ENCODE peak calls at places on chromosome 1, in eight cellular contexts. O is fibroblast of lung; Z is breast epithelium; F is astrocyte of the spinal cord; C is stomach; Y is heart right ventricle; T is activated CD8-positive, alpha-beta T cell treated with anti-CD3 and anti-CD28 coated beads for 36 hours; W is HL-60. V is an unnamed sample.

GRCh38 chr1:147771216-147772125 is 11.1 kb upstream of the GJA5 start:
- DNase-seq in O (no peak), Z (no peak), F (no peak), C (no peak), Y (peak; percentile 77), T (no peak), W (no peak), V (no peak)

GRCh38 chr1:20528221-20528620 is 20.3 kb upstream of the MUL1 start:
- DNase-seq in O (no peak), Z (no peak), F (no peak), C (no peak), Y (no peak), T (no peak), W (no peak), V (no peak)

GRCh38 chr1:241637046-241637590 is 3.1 kb downstream of the CHML start:
- DNase-seq in O (peak; percentile 60), Z (no peak), F (no peak), C (no peak), Y (no peak), T (no peak), W (no peak), V (no peak)

GRCh38 chr1:239778221-239778813 is 313.4 kb upstream of the FMN2 start:
- DNase-seq in O (no peak), Z (no peak), F (no peak), C (no peak), Y (no peak), T (no peak), W (no peak), V (no peak)

GRCh38 chr1:205449750-205450443 is 5.9 kb downstream of the BLACAT1 start:
- DNase-seq in O (peak; percentile 74), Z (peak; percentile 87), F (peak; percentile 28), C (peak; percentile 48), Y (no peak), T (peak; percentile 62), W (no peak), V (no peak)

GRCh38 chr1:91651671-91652071 is 151.0 kb downstream of the CDC7 start:
- DNase-seq in O (peak; percentile 52), Z (no peak), F (peak; percentile 45), C (no peak), Y (peak; percentile 46), T (no peak), W (no peak), V (no peak)

GRCh38 chr1:29519733-29520132 is 283.4 kb downstream of the PTPRU start:
- DNase-seq in O (peak; percentile 14), Z (no peak), F (peak; percentile 16), C (peak; percentile 13), Y (no peak), T (no peak), W (no peak), V (no peak)

GRCh38 chr1:22447581-22448215 is 4.0 kb upstream of the ZBTB40 start:
- DNase-seq in O (peak; percentile 84), Z (no peak), F (peak; percentile 56), C (no peak), Y (no peak), T (no peak), W (no peak), V (no peak)

GRCh38 chr1:119784127-119784781 is 15.5 kb upstream of the HMGCS2 start:
- DNase-seq in O (peak; percentile 20), Z (no peak), F (no peak), C (peak; percentile 69), Y (peak; percentile 59), T (no peak), W (peak; percentile 74), V (no peak)

GRCh38 chr1:115317101-115318012 is 20.7 kb downstream of the NGF start:
- DNase-seq in O (peak; percentile 39), Z (no peak), F (no peak), C (peak; percentile 74), Y (no peak), T (no peak), W (no peak), V (no peak)

GRCh38 chr1:2073382-2074230 is 23.4 kb downstream of the PRKCZ start:
- DNase-seq in O (peak; percentile 78), Z (no peak), F (peak; percentile 51), C (no peak), Y (peak; percentile 7), T (no peak), W (no peak), V (no peak)

GRCh38 chr1:233217832-233218231 is 77.7 kb downstream of the PCNX2 start:
- DNase-seq in O (no peak), Z (no peak), F (no peak), C (no peak), Y (no peak), T (no peak), W (no peak), V (no peak)

GRCh38 chr1:17586172-17586963 is 46.9 kb downstream of the ARHGEF10L start:
- DNase-seq in O (peak; percentile 85), Z (no peak), F (peak; percentile 74), C (no peak), Y (no peak), T (no peak), W (peak; percentile 58), V (no peak)

DNA sequence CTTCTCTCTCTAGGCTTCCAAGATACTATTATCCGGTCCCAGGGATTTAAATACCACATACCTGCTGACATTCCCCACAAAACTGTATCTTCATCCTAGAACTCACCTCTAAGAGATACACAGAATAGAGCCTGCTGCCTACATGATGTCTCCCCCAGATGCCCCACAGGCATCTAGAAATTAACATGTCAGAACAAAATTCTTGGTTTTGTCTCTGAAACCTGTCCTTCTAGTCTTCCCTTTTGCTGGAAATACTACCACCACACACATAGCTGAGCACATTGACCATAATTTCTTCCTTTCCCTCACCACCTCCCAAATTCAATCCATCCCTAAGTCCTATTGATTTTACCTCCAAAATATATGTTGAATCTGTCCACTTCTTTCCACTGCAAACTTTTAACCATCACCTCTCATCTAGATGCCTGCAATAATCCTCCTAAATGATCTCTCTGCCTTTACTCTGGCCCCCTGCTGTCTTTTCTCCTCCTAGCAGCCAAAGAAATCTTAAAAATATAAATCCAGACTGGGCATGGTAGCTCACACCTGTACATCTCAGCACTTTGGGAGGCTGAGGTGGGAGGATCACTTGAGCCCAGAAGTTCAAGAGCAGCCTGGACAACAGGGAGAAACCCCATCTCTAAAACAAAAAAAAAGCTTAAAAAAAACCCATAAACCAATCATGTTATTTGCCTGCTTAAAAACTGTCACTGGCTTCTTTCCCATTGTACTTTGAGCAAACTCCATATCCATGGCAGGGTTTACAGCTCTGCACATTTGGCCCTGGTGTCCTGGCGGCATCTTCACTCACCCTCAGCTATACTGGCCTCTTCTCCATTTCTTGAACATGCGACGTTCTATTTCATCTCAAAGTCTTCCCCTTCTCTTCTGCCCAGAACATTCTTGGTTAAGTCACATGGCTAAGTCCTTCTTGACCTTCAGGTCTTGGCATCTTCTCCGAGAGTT is 6.2 kb upstream of the FAM76A start:
- DNase-seq in O (no peak), Z (no peak), F (peak; percentile 2), C (no peak), Y (no peak), T (no peak), W (no peak), V (no peak)
- TF ChIP-seq CTCF in O (peak; percentile 53), Z (no peak), F (peak; percentile 30), C (no peak), Y (no peak), T (no peak), W (no peak), V (peak; percentile 36)

DNA sequence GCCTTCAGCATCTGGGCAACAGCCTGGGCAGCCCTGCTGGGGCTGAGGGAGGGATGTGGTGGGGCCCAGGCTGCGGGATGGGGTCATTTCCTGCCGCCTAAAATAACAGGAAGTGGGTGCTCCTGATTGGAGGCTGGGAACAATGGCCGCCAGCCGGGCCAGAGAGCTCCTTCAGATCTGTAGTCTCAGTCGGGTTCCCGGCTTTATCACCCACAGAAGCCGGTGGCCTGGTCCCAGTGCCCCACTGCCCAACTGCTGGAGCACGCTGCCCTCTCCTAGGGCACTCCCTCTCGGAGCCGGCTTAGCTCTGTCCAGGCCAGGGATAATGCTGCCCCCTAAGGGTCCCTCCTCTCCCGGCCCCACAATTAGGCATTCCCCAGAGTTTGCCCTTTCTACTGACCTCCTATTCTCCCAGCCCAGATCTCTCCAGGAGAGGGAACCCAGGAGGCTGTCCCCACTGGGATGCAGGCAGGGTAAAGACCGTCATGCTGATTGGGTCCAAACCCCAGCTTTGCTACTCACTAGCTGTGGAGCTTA is 5.1 kb downstream of the MAP7D1 start:
- DNase-seq in O (peak; percentile 72), Z (peak; percentile 57), F (peak; percentile 68), C (peak; percentile 60), Y (peak; percentile 72), T (peak; percentile 88), W (no peak), V (peak; percentile 68)
- TF ChIP-seq CTCF in O (peak; percentile 41), Z (no peak), F (peak; percentile 55), C (no peak), Y (peak; percentile 52), T (no peak), W (peak; percentile 8), V (peak; percentile 44)

GRCh38 chr1:27971674-27972073 is 11.9 kb downstream of the XKR8 start:
- DNase-seq in O (peak; percentile 19), Z (no peak), F (no peak), C (no peak), Y (no peak), T (no peak), W (no peak), V (no peak)
- TF ChIP-seq CTCF in O (no peak), Z (no peak), F (no peak), C (no peak), Y (no peak), T (no peak), W (no peak), V (no peak)

DNA sequence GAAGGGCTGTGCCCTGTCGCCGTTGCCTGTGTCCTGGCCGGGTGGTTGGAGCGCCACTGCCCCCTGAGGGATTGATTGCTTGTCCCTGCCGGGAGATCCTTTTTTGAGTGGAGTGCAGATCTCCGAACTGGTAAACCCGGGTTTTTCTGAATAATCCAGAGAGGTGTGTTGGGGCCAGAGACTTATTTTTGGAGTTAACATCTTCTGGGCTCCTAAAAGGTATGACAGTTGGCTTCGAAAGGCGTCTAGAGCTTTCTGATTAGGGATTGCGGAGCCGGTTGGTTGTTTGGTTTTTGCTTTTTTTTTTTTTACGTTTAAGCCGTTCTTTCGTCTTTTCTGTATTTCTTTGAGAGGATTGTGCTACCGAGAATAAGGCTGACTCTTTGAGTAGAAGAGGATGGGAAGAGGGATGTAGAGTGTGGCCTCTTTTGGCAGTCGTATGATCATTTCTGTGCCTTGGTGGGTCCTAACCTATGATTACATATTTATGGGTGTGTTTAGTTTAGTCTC is 756 bp downstream of the RLF start:
- DNase-seq in O (no peak), Z (no peak), F (no peak), C (no peak), Y (no peak), T (no peak), W (no peak), V (peak; percentile 27)
- TF ChIP-seq CTCF in O (no peak), Z (no peak), F (no peak), C (no peak), Y (no peak), T (no peak), W (no peak), V (no peak)

GRCh38 chr1:43779266-43779665 is 71.9 kb downstream of the ST3GAL3 start:
- DNase-seq in O (no peak), Z (no peak), F (no peak), C (no peak), Y (no peak), T (no peak), W (peak; percentile 30), V (no peak)
- TF ChIP-seq CTCF in O (no peak), Z (no peak), F (no peak), C (no peak), Y (no peak), T (no peak), W (peak; percentile 9), V (no peak)

V was measured in GM13977.